ENCODE peak calls at places on chromosomes 4 and X, in seven cellular contexts. S is cardiac muscle cell; D is aorta; Z is left ventricle myocardium inferior; O is hepatocyte; X is CD4-positive, CD25-positive, alpha-beta regulatory T cell; U is H9. B is an unnamed sample.

GRCh38 chr4:21454831-21455230 is 493.7 kb downstream of the KCNIP4 start:
- DNase-seq in S (no peak), D (no peak), Z (no peak), O (no peak), X (no peak), U (no peak), B (no peak)

GRCh38 chr4:54091637-54092404 is 8.1 kb upstream of the GSX2 start:
- DNase-seq in S (peak; percentile 77), D (peak; percentile 94), Z (peak; percentile 82), O (peak; percentile 84), X (peak; percentile 81), U (peak; percentile 36), B (peak; percentile 38)

GRCh38 chrX:150870487-150871340 is 27.8 kb downstream of the CD99L2 start:
- DNase-seq in S (peak; percentile 62), D (no peak), Z (no peak), O (no peak), X (no peak), U (no peak), B (no peak)

GRCh38 chrX:70592091-70592490 is 147.5 kb downstream of the DLG3 start:
- DNase-seq in S (peak; percentile 64), D (no peak), Z (no peak), O (peak; percentile 10), X (no peak), U (no peak), B (peak; percentile 49)

GRCh38 chr4:1512738-1513660 is 106.8 kb upstream of the NKX1-1 start:
- DNase-seq in S (peak; percentile 40), D (peak; percentile 78), Z (peak; percentile 30), O (peak; percentile 87), X (peak; percentile 48), U (peak; percentile 82), B (no peak)

GRCh38 chr4:32689520-32689919 is 1969.4 kb downstream of the PCDH7 start:
- DNase-seq in S (no peak), D (no peak), Z (no peak), O (no peak), X (no peak), U (no peak), B (no peak)

GRCh38 chr4:160835789-160836188 is 1328.0 kb downstream of the FSTL5 start:
- DNase-seq in S (no peak), D (peak; percentile 25), Z (no peak), O (peak; percentile 7), X (no peak), U (peak; percentile 86), B (no peak)

GRCh38 chrX:149074429-149074828 is 430.7 kb downstream of the IDS start:
- DNase-seq in S (peak; percentile 86), D (no peak), Z (peak; percentile 49), O (peak; percentile 16), X (no peak), U (no peak), B (no peak)

GRCh38 chr4:54959656-54960055 is 165.7 kb downstream of the KDR start:
- DNase-seq in S (peak; percentile 74), D (no peak), Z (no peak), O (no peak), X (no peak), U (no peak), B (no peak)

GRCh38 chrX:102957751-102958150 is 20.7 kb downstream of the RAB40AL start:
- DNase-seq in S (no peak), D (no peak), Z (no peak), O (no peak), X (no peak), U (no peak), B (no peak)

GRCh38 chr4:61773655-61774245 is 573.6 kb downstream of the ADGRL3 start:
- DNase-seq in S (no peak), D (no peak), Z (no peak), O (no peak), X (no peak), U (peak; percentile 36), B (no peak)

DNA sequence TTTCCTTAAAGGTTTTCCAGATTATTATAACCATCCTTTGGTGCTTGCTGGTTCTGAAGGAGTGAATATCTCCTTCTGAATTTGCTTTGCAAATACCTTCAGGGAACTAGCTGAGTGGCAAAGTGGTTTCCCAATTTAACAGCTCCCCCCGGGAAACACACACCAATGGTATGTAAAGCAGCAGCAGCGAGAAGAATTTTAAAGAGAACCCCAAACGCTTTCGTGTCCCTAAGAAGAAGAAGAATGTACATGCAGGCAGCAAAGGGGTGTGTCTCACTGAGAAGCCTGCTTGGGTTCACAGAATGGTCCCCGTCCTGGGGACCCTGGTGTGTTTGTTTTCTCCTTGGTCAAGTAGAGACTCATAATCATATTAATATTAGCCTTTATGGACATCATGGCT is 4.2 kb upstream of the AKAP17A start:
- DNase-seq in S (no peak), D (no peak), Z (no peak), O (no peak), X (no peak), U (no peak), B (no peak)
- H3K27ac ChIP-seq in S (no peak overlapping the region), D (no peak overlapping the region), Z (no peak overlapping the region), O (no peak overlapping the region), X (no peak overlapping the region), U (no peak overlapping the region), B (no peak overlapping the region)

GRCh38 chrX:65751511-65751910 is 84.1 kb downstream of the MSN start:
- DNase-seq in S (no peak), D (no peak), Z (no peak), O (no peak), X (no peak), U (no peak), B (no peak)

GRCh38 chrX:65755786-65756185 is 88.3 kb downstream of the MSN start:
- DNase-seq in S (no peak), D (no peak), Z (no peak), O (no peak), X (no peak), U (no peak), B (no peak)

GRCh38 chrX:65750674-65751469 is 83.4 kb downstream of the MSN start:
- DNase-seq in S (no peak), D (no peak), Z (no peak), O (no peak), X (peak; percentile 12), U (no peak), B (no peak)

GRCh38 chrX:65757943-65758342 is 90.5 kb downstream of the MSN start:
- DNase-seq in S (no peak), D (no peak), Z (no peak), O (no peak), X (no peak), U (no peak), B (peak; percentile 65)

DNA sequence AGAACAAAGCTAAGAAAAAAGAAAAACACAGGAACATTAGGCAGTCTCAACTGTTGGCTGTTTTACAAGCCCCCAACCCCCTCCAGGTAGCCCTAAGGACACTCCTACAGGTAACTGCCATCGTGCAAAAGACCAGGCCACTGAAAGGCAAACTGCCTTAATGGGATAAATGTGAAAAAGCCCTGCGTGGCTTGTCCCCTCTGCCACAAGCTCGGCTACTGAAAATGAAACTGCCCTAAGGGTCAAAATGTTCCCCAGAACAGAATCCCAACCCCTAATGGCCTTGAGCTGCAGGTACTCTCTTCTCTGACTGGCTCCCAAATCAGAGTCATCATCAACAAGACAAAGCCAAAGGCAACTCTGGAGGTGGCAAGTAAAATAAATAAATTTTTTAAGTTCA is 84.8 kb downstream of the MSN start:
- DNase-seq in S (no peak), D (no peak), Z (no peak), O (no peak), X (no peak), U (no peak), B (no peak)
- H3K27ac ChIP-seq in S (no peak overlapping the region), D (no peak overlapping the region), Z (no peak overlapping the region), O (no peak overlapping the region), X (no peak overlapping the region), U (no peak overlapping the region), B (no peak overlapping the region)

GRCh38 chr4:85784947-85785346 is 310.0 kb downstream of the ARHGAP24 start:
- DNase-seq in S (no peak), D (no peak), Z (no peak), O (no peak), X (no peak), U (no peak), B (no peak)

GRCh38 chr4:85783483-85783882 is 308.5 kb downstream of the ARHGAP24 start:
- DNase-seq in S (peak; percentile 87), D (no peak), Z (no peak), O (no peak), X (no peak), U (no peak), B (no peak)

GRCh38 chr4:85784348-85784747 is 309.4 kb downstream of the ARHGAP24 start:
- DNase-seq in S (peak; percentile 44), D (no peak), Z (no peak), O (no peak), X (no peak), U (no peak), B (no peak)

GRCh38 chr4:85787133-85787532 is 312.2 kb downstream of the ARHGAP24 start:
- DNase-seq in S (peak; percentile 73), D (no peak), Z (no peak), O (peak; percentile 19), X (no peak), U (no peak), B (no peak)

GRCh38 chr4:85783900-85784299 is 308.9 kb downstream of the ARHGAP24 start:
- DNase-seq in S (no peak), D (no peak), Z (no peak), O (no peak), X (no peak), U (no peak), B (no peak)
- H3K27ac ChIP-seq in S (no peak overlapping the region), D (no peak overlapping the region), Z (peak overlapping the region; percentile 45), O (no peak overlapping the region), X (no peak overlapping the region), U (no peak overlapping the region), B (no peak overlapping the region)

DNA sequence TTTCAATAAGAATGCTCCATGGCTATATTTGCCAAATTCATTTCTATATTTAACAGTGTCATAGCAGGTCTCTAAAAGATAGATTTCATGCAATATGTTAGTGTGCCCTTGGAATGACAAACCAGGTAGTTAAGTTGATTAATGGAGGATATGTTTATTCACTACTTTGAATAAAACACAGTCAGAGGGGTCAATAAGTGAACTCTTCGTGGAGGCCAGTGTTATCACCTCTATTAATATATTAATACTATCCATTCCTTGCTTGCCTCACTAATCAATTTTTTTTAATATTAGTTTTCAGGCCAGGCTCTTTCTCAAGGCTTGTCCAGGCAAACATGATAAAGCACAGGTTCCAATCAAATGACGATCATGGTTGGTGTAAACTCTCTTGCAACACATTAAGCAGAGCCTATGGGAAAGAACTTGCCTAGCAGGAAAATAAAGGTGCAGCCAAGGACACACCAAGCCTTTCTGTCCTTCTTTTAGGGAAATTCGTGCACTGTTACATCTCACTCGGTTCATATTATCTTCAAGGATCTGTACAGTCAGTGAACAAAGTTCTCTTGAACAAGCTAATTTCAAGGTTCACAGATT is 144.7 kb downstream of the DCK start:
- DNase-seq in S (no peak), D (no peak), Z (no peak), O (peak; percentile 34), X (no peak), U (no peak), B (no peak)
- H3K27ac ChIP-seq in S (no peak overlapping the region), D (no peak overlapping the region), Z (no peak overlapping the region), O (peak overlapping the region; percentile 56), X (no peak overlapping the region), U (no peak overlapping the region), B (no peak overlapping the region)

GRCh38 chrX:8731579-8732395 is at the start of gene ANOS1:
- DNase-seq in S (peak; percentile 72), D (peak; percentile 84), Z (peak; percentile 71), O (peak; percentile 62), X (no peak), U (peak; percentile 80), B (no peak)
- H3K27ac ChIP-seq in S (no peak within 1 kb of the TSS), D (no peak within 1 kb of the TSS), Z (peak within 1 kb of the TSS; percentile 54), O (no peak within 1 kb of the TSS), X (no peak within 1 kb of the TSS), U (no peak within 1 kb of the TSS), B (no peak within 1 kb of the TSS)